ENCODE peak calls at places on chromosome 17, in eight cellular contexts. G is HepG2; O is endodermal cell; S is heart right ventricle; T is SJCRH30; L is psoas muscle; N is body of pancreas; D is effector memory CD4-positive, alpha-beta T cell. I is an unnamed sample.

GRCh38 chr17:18261146-18261515 is 669 bp downstream of the MIEF2 start:
- DNase-seq in G (peak; percentile 24), S (peak; percentile 79), O (peak; percentile 81), L (peak; percentile 96), D (no peak), N (peak; percentile 96), T (peak; percentile 61), I (no peak)

GRCh38 chr17:55318715-55319487 is 54.1 kb downstream of the HLF start:
- DNase-seq in S (no peak), G (no peak), O (peak; percentile 41), D (no peak), L (no peak), N (no peak), T (no peak), I (no peak)

GRCh38 chr17:80882926-80883685 is 108.5 kb upstream of the CHMP6 start:
- DNase-seq in L (peak; percentile 42), G (no peak), N (no peak), S (no peak), T (no peak), D (no peak), O (no peak), I (no peak)

GRCh38 chr17:78898947-78899346 is 4.1 kb downstream of the CEP295NL start:
- DNase-seq in S (no peak), L (no peak), N (no peak), O (no peak), T (no peak), G (no peak), D (no peak), I (no peak)

GRCh38 chr17:73956595-73957465 is 246.6 kb upstream of the RPL38 start:
- DNase-seq in T (peak; percentile 65), D (no peak), N (peak; percentile 69), O (peak; percentile 99), G (peak; percentile 56), L (no peak), S (peak; percentile 41), I (peak; percentile 77)

GRCh38 chr17:34364741-34365140 is 1.7 kb upstream of the CCL1 start:
- DNase-seq in D (no peak), L (no peak), G (no peak), T (no peak), S (no peak), O (peak; percentile 24), N (no peak), I (no peak)

GRCh38 chr17:61519754-61520440 is 67.7 kb downstream of the TBX4 start:
- DNase-seq in G (no peak), N (no peak), D (no peak), S (no peak), L (no peak), O (no peak), T (no peak), I (no peak)

GRCh38 chr17:81462506-81463125 is 50.0 kb downstream of the ACTG1 start:
- DNase-seq in L (no peak), N (no peak), G (no peak), T (no peak), O (no peak), S (no peak), D (no peak), I (no peak)

GRCh38 chr17:50501054-50501453 is 7.2 kb upstream of the MYCBPAP start:
- DNase-seq in T (no peak), N (no peak), S (no peak), O (peak; percentile 79), D (no peak), G (peak; percentile 73), L (no peak), I (peak; percentile 40)

GRCh38 chr17:50575581-50576210 is 15.2 kb downstream of the CACNA1G start:
- DNase-seq in O (no peak), T (no peak), N (no peak), G (no peak), S (no peak), L (no peak), D (no peak), I (no peak)

GRCh38 chr17:69348441-69348840 is 21.5 kb upstream of the ABCA5 start:
- DNase-seq in N (no peak), G (no peak), O (no peak), D (no peak), L (no peak), T (no peak), S (no peak), I (no peak)

GRCh38 chr17:60077672-60078519 is 825 bp downstream of the HEATR6 start:
- DNase-seq in G (no peak), T (no peak), L (no peak), S (no peak), N (no peak), D (no peak), O (no peak), I (no peak)

GRCh38 chr17:28760561-28760960 is 16.8 kb downstream of the TRAF4 start:
- DNase-seq in O (no peak), L (no peak), D (no peak), T (no peak), N (no peak), S (no peak), G (no peak), I (no peak)

GRCh38 chr17:39576187-39576586 is 31.5 kb downstream of the NEUROD2 start:
- DNase-seq in N (no peak), G (peak; percentile 35), D (no peak), L (no peak), T (peak; percentile 22), S (no peak), O (peak; percentile 87), I (peak; percentile 48)

GRCh38 chr17:45230787-45231480 is 9.2 kb downstream of the FMNL1 start:
- DNase-seq in L (peak; percentile 83), G (no peak), N (no peak), T (peak; percentile 67), D (no peak), S (peak; percentile 78), O (peak; percentile 67), I (no peak)

GRCh38 chr17:78647030-78647429 is 69.8 kb upstream of the DNAH17 start:
- DNase-seq in S (no peak), L (no peak), G (no peak), D (no peak), T (no peak), O (no peak), N (no peak), I (no peak)

GRCh38 chr17:32486091-32486700 is 597 bp upstream of the CDK5R1 start:
- DNase-seq in G (peak; percentile 49), D (peak; percentile 60), S (peak; percentile 76), N (peak; percentile 72), O (peak; percentile 93), T (peak; percentile 77), L (peak; percentile 87), I (peak; percentile 80)
- H3K36me3 ChIP-seq in G (peaks cover 15% of the 10 kb centered on the region), D (peaks cover 12% of the 10 kb centered on the region), S (no peaks in the 10 kb centered on the region), N (no peaks in the 10 kb centered on the region), O (peaks cover 32% of the 10 kb centered on the region), T (peaks cover 9% of the 10 kb centered on the region), L (no peaks in the 10 kb centered on the region), I (no peaks in the 10 kb centered on the region)

GRCh38 chr17:20307325-20307910 is 159.9 kb downstream of the LGALS9B start:
- DNase-seq in S (no peak), L (no peak), N (no peak), T (no peak), G (no peak), O (no peak), D (no peak), I (no peak)
- H3K4me1 ChIP-seq in S (no peaks in the 10 kb centered on the region), L (no peaks in the 10 kb centered on the region), N (no peaks in the 10 kb centered on the region), T (no peaks in the 10 kb centered on the region), G (no peaks in the 10 kb centered on the region), O (no peaks in the 10 kb centered on the region), D (no peaks in the 10 kb centered on the region), I (no peaks in the 10 kb centered on the region)

GRCh38 chr17:4108397-4108796 is 34.4 kb downstream of the ZZEF1 start:
- DNase-seq in O (no peak), D (no peak), N (no peak), G (no peak), T (no peak), L (no peak), S (no peak), I (no peak)
- H3K36me3 ChIP-seq in O (peaks cover 78% of the 10 kb centered on the region), D (peaks cover 56% of the 10 kb centered on the region), N (peaks cover 9% of the 10 kb centered on the region), G (peaks cover 61% of the 10 kb centered on the region), T (peaks cover 11% of the 10 kb centered on the region), L (peaks cover 20% of the 10 kb centered on the region), S (peaks cover 83% of the 10 kb centered on the region), I (peaks cover 56% of the 10 kb centered on the region)

GRCh38 chr17:37106049-37106448 is 157.3 kb downstream of the AATF start:
- DNase-seq in T (no peak), O (no peak), D (no peak), N (no peak), S (no peak), L (no peak), G (no peak), I (peak; percentile 10)
- H3K4me1 ChIP-seq in T (no peaks in the 10 kb centered on the region), O (peaks cover 12% of the 10 kb centered on the region), D (no peaks in the 10 kb centered on the region), N (peaks cover 6% of the 10 kb centered on the region), S (no peaks in the 10 kb centered on the region), L (no peaks in the 10 kb centered on the region), G (no peaks in the 10 kb centered on the region), I (no peaks in the 10 kb centered on the region)

GRCh38 chr17:42347606-42348005 is 40.6 kb downstream of the STAT3 start:
- DNase-seq in S (no peak), T (no peak), L (no peak), O (no peak), N (no peak), G (no peak), D (no peak), I (no peak)
- H3K36me3 ChIP-seq in S (peaks cover 21% of the 10 kb centered on the region), T (peaks cover 25% of the 10 kb centered on the region), L (peaks cover 7% of the 10 kb centered on the region), O (no peaks in the 10 kb centered on the region), N (peaks cover 15% of the 10 kb centered on the region), G (peaks cover 40% of the 10 kb centered on the region), D (peaks cover 29% of the 10 kb centered on the region), I (peaks cover 3% of the 10 kb centered on the region)

DNA sequence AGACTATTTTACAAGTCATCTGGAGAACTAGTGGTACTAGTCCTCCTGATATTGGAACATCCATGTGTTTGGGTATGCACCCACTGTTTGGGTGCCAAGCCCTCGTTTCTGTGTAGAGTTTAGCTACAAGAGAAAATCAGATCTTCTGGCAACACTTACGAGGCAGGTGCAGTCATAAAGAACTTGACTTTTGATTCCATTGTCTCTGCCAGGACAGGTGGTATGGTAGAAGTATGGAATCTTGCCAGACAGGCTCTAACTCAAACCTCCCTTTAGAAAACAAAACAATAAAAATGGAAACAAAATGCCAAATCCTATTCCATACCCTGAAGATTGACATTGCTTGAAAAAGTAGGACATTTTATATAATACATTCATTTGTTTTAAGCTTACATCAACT is 16.0 kb downstream of the RNF43 start:
- DNase-seq in L (no peak), G (no peak), D (no peak), O (no peak), T (no peak), S (no peak), N (no peak), I (no peak)
- H3K4me1 ChIP-seq in L (no peaks in the 10 kb centered on the region), G (peaks cover 100% of the 10 kb centered on the region), D (no peaks in the 10 kb centered on the region), O (peaks cover 19% of the 10 kb centered on the region), T (peaks cover 26% of the 10 kb centered on the region), S (no peaks in the 10 kb centered on the region), N (peaks cover 24% of the 10 kb centered on the region), I (no peaks in the 10 kb centered on the region)